ENCODE peak calls at places on chromosomes 7 and 10, in four cellular contexts. Z is HFFc6, B is transverse colon, M is ovary. J is an unnamed sample.

GRCh38 chr7:106128846-106129245 is 16.7 kb upstream of the SYPL1 start:
- DNase-seq in M (no peak), B (no peak), Z (no peak), J (no peak)

GRCh38 chr7:121397832-121398231 is 1.7 kb upstream of the FAM3C start:
- DNase-seq in B (no peak), Z (no peak), M (no peak), J (no peak)

GRCh38 chr7:149865437-149865836 is 8.3 kb upstream of the ATP6V0E2 start:
- DNase-seq in M (no peak), B (peak), Z (no peak), J (no peak)

GRCh38 chr10:13857465-13857864 is 270.7 kb downstream of the PRPF18 start:
- DNase-seq in B (no peak), Z (no peak), M (no peak), J (no peak)

GRCh38 chr7:69780377-69780776 is 182.1 kb downstream of the AUTS2 start:
- DNase-seq in M (no peak), B (no peak), Z (no peak), J (no peak)

GRCh38 chr7:107130487-107131220 is 38.1 kb upstream of the HBP1 start:
- DNase-seq in B (no peak), M (no peak), Z (no peak), J (no peak)

GRCh38 chr10:109962247-109962646 is 38.9 kb upstream of the XPNPEP1 start:
- DNase-seq in Z (peak), M (no peak), B (no peak), J (no peak)

GRCh38 chr10:11319990-11320602 is 291.4 kb downstream of the USP6NL start:
- DNase-seq in M (no peak), B (no peak), Z (no peak), J (no peak)

GRCh38 chr7:107381453-107381852 is 88.4 kb upstream of the GPR22 start:
- DNase-seq in Z (no peak), M (no peak), B (no peak), J (no peak)

GRCh38 chr7:131637846-131638245 is 81.4 kb upstream of the PODXL start:
- DNase-seq in Z (no peak), M (no peak), B (no peak), J (no peak)

GRCh38 chr7:143346018-143346417 is 16.5 kb downstream of the FAM131B start:
- DNase-seq in Z (no peak), B (no peak), M (no peak), J (no peak)

GRCh38 chr7:6228363-6228762 is 44.1 kb downstream of the CYTH3 start:
- DNase-seq in M (no peak), Z (no peak), B (no peak), J (no peak)

GRCh38 chr7:114402866-114403635 is 11.6 kb upstream of the FOXP2 start:
- DNase-seq in B (no peak), Z (no peak), M (no peak), J (no peak)

GRCh38 chr7:27151945-27152815 is at the start of gene HOXA3:
- DNase-seq in Z (peak), B (peak), M (peak), J (peak)

J was measured in GM04504.